ENCODE peak calls at places on chromosome 18, in seven cellular contexts. T is K562, E is HepG2, U is upper lobe of left lung, S is HCT116, P is GM12878, X is Panc1. C is an unnamed sample.

GRCh38 chr18:41532344-41533086 is 422.5 kb upstream of the PIK3C3 start:
- ATAC-seq in T (no peak), E (no peak), U (no peak), S (no peak), P (no peak), X (no peak), C (no peak)

GRCh38 chr18:44895176-44895798 is 214.6 kb downstream of the SETBP1 start:
- ATAC-seq in T (peak), E (peak), U (no peak), S (no peak), P (peak), X (no peak), C (no peak)

GRCh38 chr18:26466026-26466425 is 82.3 kb downstream of the KCTD1 start:
- ATAC-seq in T (no peak), E (no peak), U (no peak), S (no peak), P (no peak), X (no peak), C (no peak)

GRCh38 chr18:12376718-12377555 is at the start of gene AFG3L2:
- ATAC-seq in T (peak), E (peak), U (peak), S (peak), P (peak), X (peak), C (peak)

GRCh38 chr18:26894426-26894825 is 28.9 kb upstream of the AQP4 start:
- ATAC-seq in T (no peak), E (no peak), U (no peak), S (no peak), P (no peak), X (no peak), C (no peak)

GRCh38 chr18:76414936-76415621 is 80.0 kb downstream of the ZNF516 start:
- ATAC-seq in T (no peak), E (no peak), U (no peak), S (no peak), P (no peak), X (no peak), C (no peak)

GRCh38 chr18:36737321-36737720 is 91.5 kb downstream of the TPGS2 start:
- ATAC-seq in T (no peak), E (no peak), U (no peak), S (no peak), P (no peak), X (no peak), C (no peak)

GRCh38 chr18:32707153-32707552 is 65.7 kb downstream of the KLHL14 start:
- ATAC-seq in T (no peak), E (no peak), U (no peak), S (no peak), P (no peak), X (no peak), C (no peak)

GRCh38 chr18:50518787-50519520 is 40.9 kb upstream of the MAPK4 start:
- ATAC-seq in T (no peak), E (no peak), U (no peak), S (no peak), P (no peak), X (no peak), C (no peak)

GRCh38 chr18:40810371-40810770 is 1144.7 kb upstream of the PIK3C3 start:
- ATAC-seq in T (no peak), E (no peak), U (no peak), S (no peak), P (no peak), X (no peak), C (no peak)

GRCh38 chr18:61841709-61842108 is 51.1 kb downstream of the RNF152 start:
- ATAC-seq in T (no peak), E (no peak), U (no peak), S (no peak), P (no peak), X (no peak), C (no peak)

GRCh38 chr18:56062931-56063330 is 474.9 kb upstream of the TCF4 start:
- ATAC-seq in T (no peak), E (no peak), U (no peak), S (no peak), P (no peak), X (no peak), C (no peak)

GRCh38 chr18:49843778-49844625 is 30.7 kb upstream of the ACAA2 start:
- ATAC-seq in T (no peak), E (peak), U (no peak), S (peak), P (no peak), X (no peak), C (no peak)

GRCh38 chr18:60372598-60372997 is at the start of gene MC4R:
- ATAC-seq in T (no peak), E (no peak), U (peak), S (peak), P (no peak), X (no peak), C (peak)

GRCh38 chr18:36522503-36522902 is 225.0 kb downstream of the FHOD3 start:
- ATAC-seq in T (no peak), E (no peak), U (no peak), S (no peak), P (no peak), X (no peak), C (no peak)

GRCh38 chr18:57789759-57790158 is 13.4 kb downstream of the ATP8B1 start:
- ATAC-seq in T (no peak), E (no peak), U (no peak), S (peak), P (no peak), X (no peak), C (no peak)

GRCh38 chr18:59460060-59460395 is 101.0 kb upstream of the LMAN1 start:
- ATAC-seq in T (no peak), E (peak), U (no peak), S (no peak), P (no peak), X (no peak), C (peak)

GRCh38 chr18:55256568-55257289 is 297.5 kb upstream of the CCDC68 start:
- ATAC-seq in T (no peak), E (no peak), U (no peak), S (no peak), P (no peak), X (no peak), C (no peak)

GRCh38 chr18:31225668-31226067 is 63.0 kb upstream of the DSC1 start:
- ATAC-seq in T (no peak), E (peak), U (peak), S (no peak), P (no peak), X (peak), C (no peak)

GRCh38 chr18:75053028-75053624 is 155.8 kb downstream of the PTGR3 start:
- ATAC-seq in T (no peak), E (no peak), U (peak), S (no peak), P (no peak), X (no peak), C (no peak)

GRCh38 chr18:31042068-31042390 is 513 bp downstream of the DSC3 start:
- ATAC-seq in T (no peak), E (no peak), U (no peak), S (peak), P (no peak), X (no peak), C (no peak)

GRCh38 chr18:75322206-75322605 is 105.3 kb downstream of the SMIM21 start:
- ATAC-seq in T (no peak), E (no peak), U (no peak), S (no peak), P (no peak), X (peak), C (no peak)

GRCh38 chr18:68469049-68469625 is 245.8 kb downstream of the TMX3 start:
- ATAC-seq in T (no peak), E (no peak), U (no peak), S (no peak), P (no peak), X (no peak), C (no peak)

GRCh38 chr18:2898131-2898640 is 51.4 kb downstream of the EMILIN2 start:
- ATAC-seq in T (peak), E (peak), U (peak), S (peak), P (peak), X (peak), C (peak)

GRCh38 chr18:70400473-70400872 is 111.6 kb downstream of the SOCS6 start:
- ATAC-seq in T (no peak), E (no peak), U (no peak), S (no peak), P (no peak), X (no peak), C (no peak)

GRCh38 chr18:50830544-50830943 is 10.7 kb upstream of the MRO start:
- ATAC-seq in T (no peak), E (no peak), U (peak), S (no peak), P (peak), X (no peak), C (no peak)

GRCh38 chr18:48782381-48782841 is 168.4 kb downstream of the SMAD7 start:
- ATAC-seq in T (no peak), E (no peak), U (no peak), S (no peak), P (no peak), X (no peak), C (peak)

GRCh38 chr18:48780151-48781001 is 170.4 kb downstream of the SMAD7 start:
- ATAC-seq in T (no peak), E (peak), U (no peak), S (no peak), P (no peak), X (no peak), C (no peak)

GRCh38 chr18:48783616-48784520 is 166.9 kb downstream of the SMAD7 start:
- ATAC-seq in T (no peak), E (no peak), U (no peak), S (no peak), P (no peak), X (no peak), C (no peak)

GRCh38 chr18:48781041-48781989 is 169.4 kb downstream of the SMAD7 start:
- ATAC-seq in T (peak), E (peak), U (peak), S (no peak), P (no peak), X (no peak), C (peak)

GRCh38 chr18:48781990-48782368 is 168.8 kb downstream of the SMAD7 start:
- ATAC-seq in T (no peak), E (peak), U (no peak), S (no peak), P (no peak), X (no peak), C (no peak)
- H3K4me3 ChIP-seq in T (no peak), E (peak), U (no peak), S (no peak), P (no peak), X (no peak), C (peak)

GRCh38 chr18:10750386-10751035 is 224.7 kb downstream of the NAPG start:
- ATAC-seq in T (no peak), E (peak), U (no peak), S (no peak), P (no peak), X (no peak), C (no peak)
- TF ChIP-seq POLR2AphosphoS5 in T (no peak), E (no peak), U (no peak), S (no peak), P (no peak), X (no peak), C (no peak)

GRCh38 chr18:46866524-46866923 is 50.8 kb downstream of the PIAS2 start:
- ATAC-seq in T (peak), E (no peak), U (no peak), S (no peak), P (no peak), X (no peak), C (no peak)

GRCh38 chr18:46867471-46868170 is 49.7 kb downstream of the PIAS2 start:
- ATAC-seq in T (no peak), E (no peak), U (no peak), S (no peak), P (no peak), X (no peak), C (no peak)

DNA sequence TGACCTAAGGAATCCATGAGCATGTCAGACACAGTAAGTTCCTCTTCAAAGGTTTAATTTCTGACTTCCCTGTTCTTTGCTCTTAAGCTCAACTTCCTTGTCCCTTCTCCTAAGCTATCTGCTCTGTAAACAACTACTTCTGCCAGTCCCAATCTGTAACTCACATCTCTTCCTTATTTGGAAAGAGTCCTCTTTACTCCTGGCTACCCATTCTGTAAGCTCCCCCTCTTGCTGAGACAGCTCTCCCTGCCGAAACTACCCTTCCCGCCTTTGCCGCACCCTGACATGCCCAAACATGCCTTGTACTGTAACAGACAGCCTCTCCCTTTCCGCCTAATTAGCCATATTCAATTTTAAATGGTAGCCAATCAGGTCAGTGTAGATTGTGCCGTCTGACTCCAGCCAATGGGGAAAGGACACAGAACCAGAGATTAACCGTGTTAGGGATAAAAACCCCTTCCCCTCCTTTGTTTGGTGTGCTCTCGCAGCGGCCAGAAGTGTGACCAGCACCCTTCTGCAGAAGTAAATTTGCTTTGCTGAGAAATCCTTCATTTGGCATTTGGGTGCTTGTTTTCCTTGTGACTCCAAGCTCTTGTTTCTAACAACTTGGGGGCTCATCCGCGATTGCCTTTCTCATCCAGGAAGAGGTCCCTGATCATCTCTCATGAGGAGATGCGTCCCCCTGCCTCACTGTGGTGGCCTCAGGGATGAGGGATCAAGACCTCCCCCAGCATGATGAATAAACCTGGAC is 49.0 kb downstream of the PIAS2 start:
- ATAC-seq in T (no peak), E (no peak), U (no peak), S (no peak), P (no peak), X (no peak), C (no peak)
- H3K4me3 ChIP-seq in T (no peak), E (no peak), U (no peak), S (no peak), P (no peak), X (no peak), C (no peak)

GRCh38 chr18:906416-907170 is 1.9 kb downstream of the ADCYAP1 start:
- ATAC-seq in T (no peak), E (no peak), U (no peak), S (no peak), P (no peak), X (no peak), C (no peak)
- TF ChIP-seq POLR2AphosphoS5 in T (no peak), E (no peak), U (no peak), S (no peak), P (no peak), X (no peak), C (no peak)

C was measured in gastroesophageal sphincter.